ENCODE peak calls at places on chromosomes 3 and 15, in six cellular contexts. U, J, K, Y, T and L are unnamed samples.

GRCh38 chr3:48845170-48845569 is 2.5 kb downstream of the PRKAR2A start:
- DNase-seq in U (no peak), J (no peak), K (no peak), Y (no peak), T (no peak), L (no peak)

GRCh38 chr3:78919021-78919755 is 848.6 kb downstream of the ROBO1 start:
- DNase-seq in U (peak; percentile 63), J (no peak), K (no peak), Y (peak; percentile 21), T (no peak), L (peak; percentile 1)

GRCh38 chr15:68566377-68566954 is 12.3 kb upstream of the CORO2B start:
- DNase-seq in U (no peak), J (no peak), K (no peak), Y (no peak), T (no peak), L (no peak)

GRCh38 chr3:119469378-119470189 is 821 bp downstream of the POGLUT1 start:
- DNase-seq in U (no peak), J (no peak), K (no peak), Y (peak; percentile 53), T (no peak), L (no peak)

GRCh38 chr3:9732080-9732752 is 681 bp downstream of the BRPF1 start:
- DNase-seq in U (no peak), J (peak; percentile 55), K (peak; percentile 38), Y (peak; percentile 37), T (no peak), L (peak; percentile 12)

GRCh38 chr15:51696566-51696965 is 15.3 kb downstream of the SCG3 start:
- DNase-seq in U (no peak), J (no peak), K (no peak), Y (no peak), T (no peak), L (no peak)

GRCh38 chr15:88635343-88635742 is 3.5 kb upstream of the ISG20 start:
- DNase-seq in U (no peak), J (no peak), K (no peak), Y (no peak), T (no peak), L (no peak)

GRCh38 chr3:187939891-187940290 is 194.6 kb upstream of the BCL6 start:
- DNase-seq in U (no peak), J (no peak), K (no peak), Y (no peak), T (no peak), L (no peak)

GRCh38 chr15:68814596-68814995 is 6.1 kb downstream of the ANP32A start:
- DNase-seq in U (no peak), J (no peak), K (no peak), Y (no peak), T (no peak), L (no peak)

GRCh38 chr3:172512363-172512762 is 10.9 kb downstream of the TNFSF10 start:
- DNase-seq in U (no peak), J (peak; percentile 48), K (no peak), Y (peak; percentile 11), T (peak; percentile 72), L (no peak)

GRCh38 chr15:80580107-80580506 is 115.0 kb upstream of the ABHD17C start:
- DNase-seq in U (no peak), J (no peak), K (no peak), Y (no peak), T (no peak), L (no peak)

GRCh38 chr3:25648107-25648535 is 16.6 kb downstream of the TOP2B start:
- DNase-seq in U (no peak), J (peak; percentile 20), K (peak; percentile 88), Y (peak; percentile 49), T (no peak), L (peak; percentile 80)

GRCh38 chr3:102183186-102183585 is 251.6 kb upstream of the ZPLD1 start:
- DNase-seq in U (no peak), J (no peak), K (peak; percentile 18), Y (no peak), T (no peak), L (no peak)

GRCh38 chr3:27666708-27667107 is 55.4 kb downstream of the EOMES start:
- DNase-seq in U (no peak), J (no peak), K (peak; percentile 94), Y (no peak), T (peak; percentile 79), L (no peak)

GRCh38 chr3:20047940-20048339 is 7.7 kb downstream of the KAT2B start:
- DNase-seq in U (no peak), J (no peak), K (no peak), Y (no peak), T (no peak), L (no peak)

GRCh38 chr3:27095588-27096222 is 273.5 kb downstream of the NEK10 start:
- DNase-seq in U (no peak), J (no peak), K (no peak), Y (no peak), T (no peak), L (no peak)

GRCh38 chr3:52831500-52832301 is 1.2 kb upstream of the ITIH4 start:
- DNase-seq in U (peak; percentile 41), J (no peak), K (no peak), Y (no peak), T (peak; percentile 92), L (peak; percentile 70)

GRCh38 chr3:196569003-196569516 is 600 bp downstream of the FBXO45 start:
- DNase-seq in U (peak; percentile 2), J (peak; percentile 70), K (no peak), Y (peak; percentile 58), T (peak; percentile 71), L (peak; percentile 54)

GRCh38 chr3:39000008-39000450 is 51.7 kb downstream of the SCN11A start:
- DNase-seq in U (peak; percentile 29), J (peak; percentile 22), K (peak; percentile 79), Y (peak; percentile 59), T (no peak), L (no peak)

GRCh38 chr15:31792611-31793199 is 237.6 kb upstream of the CHRNA7 start:
- DNase-seq in U (no peak), J (no peak), K (no peak), Y (no peak), T (no peak), L (no peak)

GRCh38 chr3:169215461-169215860 is 448.1 kb downstream of the MECOM start:
- DNase-seq in U (no peak), J (no peak), K (no peak), Y (no peak), T (no peak), L (no peak)

GRCh38 chr3:169215953-169216352 is 447.6 kb downstream of the MECOM start:
- DNase-seq in U (no peak), J (no peak), K (no peak), Y (no peak), T (no peak), L (no peak)

DNA sequence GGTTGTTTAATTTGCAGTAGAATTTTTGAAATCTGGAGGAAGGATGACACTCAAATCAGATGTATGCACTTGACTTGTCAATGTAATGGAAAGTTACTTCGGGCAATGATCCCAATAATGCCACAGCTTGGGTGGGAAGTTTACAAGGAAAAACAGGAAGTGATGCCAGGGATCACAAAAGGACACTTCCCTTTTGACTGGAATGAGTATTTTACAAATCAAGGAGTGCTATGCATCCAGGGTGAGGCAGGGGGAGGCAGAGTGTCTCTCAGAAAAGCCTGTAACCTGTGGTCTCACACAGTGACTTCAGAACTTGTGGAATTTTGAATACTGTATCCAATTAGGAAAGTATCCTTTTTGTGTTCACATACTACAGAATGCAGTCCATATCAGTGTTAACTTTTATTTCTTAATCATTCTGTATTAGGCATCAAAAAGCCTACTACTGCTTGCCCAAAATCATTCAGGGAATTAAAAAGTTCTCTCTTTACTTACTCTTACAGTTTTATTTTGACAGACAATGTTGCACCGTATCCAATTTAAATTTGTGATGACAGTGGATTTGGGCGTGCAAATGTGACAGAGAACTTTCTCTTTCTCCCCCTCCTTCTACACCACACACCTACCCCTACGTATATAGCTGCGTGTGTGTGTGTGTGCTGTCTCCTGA is 445.1 kb downstream of the MECOM start:
- DNase-seq in U (no peak), J (no peak), K (peak; percentile 62), Y (no peak), T (no peak), L (peak; percentile 80)
- TF ChIP-seq CTCF in U (peak; percentile 78), J (peak; percentile 41), K (peak; percentile 67), Y (no peak), T (peak; percentile 36), L (peak; percentile 88)

DNA sequence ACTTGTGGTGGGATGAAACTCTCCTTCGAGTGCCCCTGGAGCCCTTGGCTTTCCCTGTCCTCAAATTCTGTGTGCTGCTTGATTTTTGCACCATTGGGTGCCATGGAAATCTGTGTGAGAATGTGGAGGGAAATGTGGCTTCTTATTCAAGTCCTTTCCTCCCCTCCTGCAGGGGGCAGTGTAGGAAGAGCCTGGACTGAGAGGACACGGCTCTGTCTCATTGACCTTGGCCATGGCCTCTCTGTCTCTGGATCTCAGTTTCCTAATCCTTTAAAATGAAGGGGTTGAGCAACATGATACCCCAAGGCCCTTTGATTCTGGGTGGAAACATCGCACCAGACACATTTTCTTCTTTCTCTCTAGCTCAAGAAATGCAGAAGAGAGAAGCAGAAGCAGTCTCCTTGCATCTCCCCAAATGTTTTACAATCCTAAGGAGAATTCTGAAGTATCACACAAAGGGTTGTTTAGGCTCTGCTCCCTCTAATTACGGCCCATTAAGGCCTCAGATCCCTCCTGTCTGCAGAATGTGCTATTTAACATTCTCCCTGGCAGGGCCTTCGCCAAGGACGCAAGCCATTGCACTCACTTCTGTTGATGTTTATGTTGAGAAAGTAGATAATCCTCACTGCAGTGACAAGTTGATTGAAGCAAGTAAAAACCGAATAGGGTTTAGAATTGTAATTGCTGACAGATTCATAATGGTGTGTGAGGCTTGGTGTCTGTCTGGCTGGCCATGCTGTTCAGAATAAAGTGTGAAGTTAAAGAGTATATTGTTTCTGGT is 169.1 kb downstream of the TPRG1 start:
- DNase-seq in U (no peak), J (no peak), K (peak; percentile 36), Y (no peak), T (no peak), L (peak; percentile 44)
- TF ChIP-seq CTCF in U (peak; percentile 37), J (peak; percentile 40), K (peak; percentile 53), Y (no peak), T (peak; percentile 35), L (peak; percentile 57)

GRCh38 chr3:146024260-146024659 is 136.7 kb downstream of the PLOD2 start:
- DNase-seq in U (no peak), J (no peak), K (no peak), Y (no peak), T (no peak), L (no peak)

GRCh38 chr3:146020969-146021368 is 140.0 kb downstream of the PLOD2 start:
- DNase-seq in U (no peak), J (no peak), K (peak; percentile 4), Y (no peak), T (no peak), L (no peak)

GRCh38 chr3:146026547-146026946 is 134.4 kb downstream of the PLOD2 start:
- DNase-seq in U (no peak), J (no peak), K (no peak), Y (no peak), T (no peak), L (no peak)
- TF ChIP-seq CTCF in U (no peak), J (no peak), K (no peak), Y (no peak), T (no peak), L (no peak)

GRCh38 chr3:186932281-186933181 is 2.2 kb downstream of the ST6GAL1 start:
- DNase-seq in U (no peak), J (no peak), K (peak; percentile 39), Y (no peak), T (no peak), L (no peak)

GRCh38 chr3:186929676-186930075 is 650 bp upstream of the ST6GAL1 start:
- DNase-seq in U (no peak), J (no peak), K (peak; percentile 59), Y (no peak), T (no peak), L (no peak)

GRCh38 chr3:186931487-186932280 is 1.4 kb downstream of the ST6GAL1 start:
- DNase-seq in U (no peak), J (peak; percentile 45), K (peak; percentile 44), Y (peak; percentile 56), T (no peak), L (peak; percentile 77)

GRCh38 chr3:186930143-186930638 is at the start of gene ST6GAL1:
- DNase-seq in U (no peak), J (peak; percentile 84), K (peak; percentile 86), Y (peak; percentile 82), T (peak; percentile 85), L (peak; percentile 68)

GRCh38 chr3:186930639-186931486 is 537 bp downstream of the ST6GAL1 start:
- DNase-seq in U (no peak), J (peak; percentile 83), K (peak; percentile 93), Y (peak; percentile 83), T (peak; percentile 82), L (peak; percentile 79)
- TF ChIP-seq CTCF in U (peak; percentile 23), J (peak; percentile 49), K (peak; percentile 23), Y (peak; percentile 24), T (peak; percentile 14), L (no peak)